ENCODE peak calls at places on chromosomes 3 and 15, in five cellular contexts. Q is astrocyte, E is suprapubic skin, R is GM23248, Y is right atrium auricular region. M is an unnamed sample.

GRCh38 chr3:76998555-76998954 is 41.3 kb upstream of the ROBO2 start:
- DNase-seq in R (no peak), E (no peak), Q (no peak), Y (no peak), M (no peak)

GRCh38 chr3:140378571-140379340 is 299.1 kb upstream of the TRIM42 start:
- DNase-seq in E (no peak), Q (peak; percentile 74), Y (no peak), R (peak; percentile 5), M (no peak)

GRCh38 chr3:61595826-61596225 is 34.5 kb downstream of the PTPRG start:
- DNase-seq in R (peak; percentile 18), Q (no peak), Y (no peak), E (no peak), M (peak; percentile 53)

GRCh38 chr15:29405564-29405963 is 135.9 kb upstream of the NSMCE3 start:
- DNase-seq in E (no peak), Q (no peak), Y (no peak), R (no peak), M (no peak)

GRCh38 chr3:170493712-170494182 is 75.1 kb downstream of the CLDN11 start:
- DNase-seq in Y (no peak), Q (peak; percentile 71), E (no peak), R (peak; percentile 76), M (peak; percentile 80)

GRCh38 chr15:80693682-80694623 is 1.2 kb upstream of the ABHD17C start:
- DNase-seq in R (peak; percentile 49), E (no peak), Y (no peak), Q (no peak), M (no peak)

GRCh38 chr3:147404800-147405551 is 1.4 kb downstream of the ZIC4 start:
- DNase-seq in R (no peak), Y (no peak), E (no peak), Q (no peak), M (no peak)

GRCh38 chr3:44981220-44981619 is 5.2 kb downstream of the EXOSC7 start:
- DNase-seq in Y (no peak), Q (peak; percentile 63), R (peak; percentile 36), E (no peak), M (no peak)

GRCh38 chr3:115227461-115227860 is 80.4 kb upstream of the ZBTB20 start:
- DNase-seq in R (peak; percentile 67), Q (no peak), Y (no peak), E (no peak), M (no peak)

GRCh38 chr3:14248849-14249523 is 70.4 kb downstream of the LSM3 start:
- DNase-seq in R (peak; percentile 32), Y (no peak), Q (no peak), E (peak; percentile 83), M (no peak)

GRCh38 chr3:123341871-123342630 is 106.8 kb downstream of the ADCY5 start:
- DNase-seq in R (no peak), Y (no peak), Q (no peak), E (peak; percentile 37), M (no peak)

GRCh38 chr3:180223268-180223667 is 186.5 kb upstream of the PEX5L start:
- DNase-seq in Q (no peak), Y (no peak), E (no peak), R (no peak), M (no peak)

GRCh38 chr3:126475411-126476114 is at the start of gene ZXDC:
- DNase-seq in Y (peak; percentile 92), E (peak; percentile 95), Q (peak; percentile 77), R (peak; percentile 98), M (peak; percentile 97)

GRCh38 chr3:174477491-174477890 is 381.6 kb upstream of the NAALADL2 start:
- DNase-seq in Y (no peak), Q (no peak), R (no peak), E (no peak), M (no peak)

GRCh38 chr15:88465633-88466219 is 1.5 kb downstream of the MRPL46 start:
- DNase-seq in Y (no peak), R (peak; percentile 64), Q (peak; percentile 12), E (no peak), M (peak; percentile 77)

GRCh38 chr3:30970183-30970582 is 75.7 kb upstream of the GADL1 start:
- DNase-seq in Y (no peak), Q (no peak), E (no peak), R (peak; percentile 46), M (peak; percentile 12)

GRCh38 chr3:52487788-52488691 is 7.1 kb upstream of the STAB1 start:
- DNase-seq in R (no peak), Y (no peak), E (no peak), Q (no peak), M (no peak)

GRCh38 chr15:65940618-65940909 is 71.3 kb downstream of the RAB11A start:
- DNase-seq in Y (no peak), Q (peak; percentile 56), E (no peak), R (peak; percentile 53), M (peak; percentile 44)

GRCh38 chr15:52486003-52486996 is 42.4 kb downstream of the MYO5A start:
- DNase-seq in E (no peak), R (no peak), Y (no peak), Q (peak; percentile 52), M (no peak)

GRCh38 chr3:186038360-186038759 is 70.5 kb downstream of the ETV5 start:
- DNase-seq in Q (no peak), E (no peak), Y (no peak), R (no peak), M (no peak)

GRCh38 chr15:22839046-22839705 is 710 bp downstream of the NIPA2 start:
- DNase-seq in Q (peak; percentile 16), Y (no peak), E (no peak), R (peak; percentile 48), M (peak; percentile 59)

DNA sequence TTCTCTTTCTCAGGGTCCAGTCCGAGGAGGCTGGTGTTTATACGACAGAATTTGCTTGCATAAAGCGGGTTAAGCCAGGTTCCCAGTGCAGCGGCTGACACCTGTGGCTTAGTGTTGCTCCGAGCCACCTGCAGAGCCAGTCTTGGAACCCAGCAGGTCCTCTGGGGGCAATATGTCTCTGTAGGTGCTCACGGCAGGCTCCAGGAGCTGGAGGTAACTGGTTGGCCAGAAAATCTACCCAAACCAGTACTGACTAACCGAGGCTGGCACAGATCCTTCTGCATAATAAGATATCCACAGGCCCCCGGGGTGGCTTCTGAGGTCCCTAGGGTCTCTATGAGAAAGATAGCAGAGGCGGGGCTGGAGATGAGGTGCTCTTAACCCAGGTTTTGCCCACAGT is 3.2 kb downstream of the MGLL start:
- DNase-seq in R (no peak), E (no peak), Q (no peak), Y (no peak), M (no peak)
- H3K4me1 ChIP-seq in R (peaks cover 38% of the 10 kb centered on the region), E (peaks cover 87% of the 10 kb centered on the region), Q (peaks cover 29% of the 10 kb centered on the region), Y (no peaks in the 10 kb centered on the region), M (peaks cover 63% of the 10 kb centered on the region)

DNA sequence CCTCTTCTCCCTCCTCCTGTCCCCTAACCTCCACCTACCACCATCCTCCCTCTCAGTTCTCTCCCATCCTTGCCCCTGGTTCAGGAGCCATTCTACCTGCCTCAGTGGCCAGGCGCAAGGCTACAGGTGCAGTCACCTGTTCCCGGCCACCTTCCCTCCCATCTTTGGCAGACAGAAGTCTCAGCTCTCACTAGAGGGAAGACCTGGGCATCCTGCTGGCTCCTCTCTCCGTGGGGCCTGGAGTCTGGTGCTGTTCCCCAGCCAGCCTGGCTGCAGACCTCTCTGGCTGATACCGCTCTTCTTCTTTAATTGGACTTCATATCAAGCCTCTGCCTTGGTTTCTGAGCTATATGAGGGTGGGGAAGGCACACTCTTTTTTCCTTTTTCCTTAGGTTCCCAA is 53.0 kb upstream of the SLC6A1 start:
- DNase-seq in Q (no peak), E (no peak), Y (no peak), R (no peak), M (no peak)
- H3K4me3 ChIP-seq in Q (no peak overlapping the region), E (no peak overlapping the region), Y (no peak overlapping the region), R (no peak overlapping the region), M (no peak overlapping the region)

GRCh38 chr3:3341496-3341895 is 162.0 kb upstream of the CRBN start:
- DNase-seq in R (no peak), Q (no peak), Y (no peak), E (no peak), M (no peak)

DNA sequence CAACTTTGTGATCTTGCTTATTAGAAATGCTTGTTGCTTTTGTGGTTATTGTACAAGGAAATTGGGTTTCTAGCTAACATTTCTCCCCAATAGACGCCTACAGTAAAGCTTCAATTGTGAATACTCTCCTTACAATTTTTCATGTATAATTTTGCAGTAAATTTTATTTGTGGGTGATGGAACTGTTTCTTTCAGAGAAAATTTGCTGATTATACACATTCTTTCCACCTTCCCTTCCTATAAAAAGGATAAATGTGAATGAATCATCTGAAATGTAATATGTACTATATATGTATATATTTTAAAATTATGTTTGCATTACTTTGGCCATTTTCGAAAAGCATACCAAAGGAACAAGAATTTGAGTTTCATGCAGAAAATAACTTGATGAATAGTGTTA is 162.7 kb upstream of the CRBN start:
- DNase-seq in Y (no peak), Q (no peak), R (no peak), E (no peak), M (no peak)
- H3K4me1 ChIP-seq in Y (no peaks in the 10 kb centered on the region), Q (no peaks in the 10 kb centered on the region), R (no peaks in the 10 kb centered on the region), E (no peaks in the 10 kb centered on the region), M (no peaks in the 10 kb centered on the region)

DNA sequence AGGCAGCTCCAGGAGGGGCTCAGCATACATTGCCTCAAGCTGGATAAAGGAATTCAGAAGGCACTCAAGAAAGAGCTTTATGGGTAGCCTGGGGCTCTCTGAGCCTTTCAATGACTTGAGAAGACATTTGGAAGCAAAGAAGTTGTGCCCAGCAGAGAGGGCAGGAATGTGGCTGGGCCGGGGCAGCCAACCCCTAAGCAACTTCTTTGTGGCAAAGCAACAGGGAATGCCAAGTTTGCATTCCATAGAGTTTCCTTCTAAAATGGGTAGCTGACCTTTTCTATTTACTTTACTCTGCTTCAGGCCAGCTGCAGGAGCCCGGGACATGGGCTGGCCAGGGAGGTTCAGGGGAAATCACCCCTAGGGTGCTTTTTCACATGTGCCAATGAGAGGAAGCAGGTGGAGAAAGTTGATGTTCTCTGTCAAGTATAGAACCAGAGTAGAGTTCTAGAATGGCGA is 45.6 kb downstream of the CCDC12 start:
- DNase-seq in R (no peak), Q (no peak), Y (no peak), E (no peak), M (peak; percentile 47)
- H3K4me3 ChIP-seq in R (no peak overlapping the region), Q (no peak overlapping the region), Y (no peak overlapping the region), E (no peak overlapping the region), M (no peak overlapping the region)

DNA sequence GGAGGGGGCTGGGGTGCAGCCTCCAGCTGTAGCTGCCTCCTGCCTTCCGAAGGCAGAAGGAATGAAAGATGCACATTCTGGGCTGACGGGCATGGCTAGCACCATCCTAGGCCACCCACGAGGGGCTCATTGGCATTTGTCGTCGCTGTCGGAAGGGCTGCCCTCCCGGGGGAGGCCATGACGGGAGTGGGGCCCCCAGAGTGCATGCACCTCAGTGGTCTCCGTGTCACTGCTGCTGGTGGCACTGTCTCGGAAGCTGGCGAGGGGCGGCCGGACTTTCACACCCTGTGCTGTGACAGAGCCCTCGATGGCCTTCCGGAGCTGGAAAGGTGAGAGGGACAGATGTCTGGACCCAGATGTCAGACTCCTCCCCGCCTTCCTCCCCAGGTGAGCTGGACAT is 9.1 kb downstream of the FAM131A start:
- DNase-seq in E (no peak), Y (no peak), Q (no peak), R (no peak), M (no peak)
- H3K4me1 ChIP-seq in E (peaks cover 28% of the 10 kb centered on the region), Y (no peaks in the 10 kb centered on the region), Q (peaks cover 21% of the 10 kb centered on the region), R (peaks cover 9% of the 10 kb centered on the region), M (peaks cover 24% of the 10 kb centered on the region)

GRCh38 chr3:105365171-105365535 is 1.6 kb upstream of the ALCAM start:
- DNase-seq in Y (no peak), E (no peak), R (peak; percentile 42), Q (no peak), M (peak; percentile 43)
- H3K4me3 ChIP-seq in Y (no peak overlapping the region), E (peak overlapping the region; percentile 64), R (peak overlapping the region; percentile 85), Q (peak overlapping the region; percentile 90), M (peak overlapping the region; percentile 97)

GRCh38 chr3:128760027-128760426 is 34.0 kb downstream of the RAB7A start:
- DNase-seq in E (no peak), Q (no peak), R (no peak), Y (no peak), M (no peak)
- H3K4me1 ChIP-seq in E (peaks cover 26% of the 10 kb centered on the region), Q (no peaks in the 10 kb centered on the region), R (no peaks in the 10 kb centered on the region), Y (no peaks in the 10 kb centered on the region), M (peaks cover 22% of the 10 kb centered on the region)

M was measured in adipocyte.